ENCODE peak calls at places on chromosomes 12 and 14, in four cellular contexts. One of them, this sample, is unnamed.

GRCh38 chr12:34379142-34379541 is 356.8 kb downstream of the ALG10 start:
- DNase-seq in aorta: no peak
- DNase-seq in Panc1: no peak
- DNase-seq in stomach: no peak
- DNase-seq in this sample: no peak

GRCh38 chr14:37329189-37330001 is 131.7 kb downstream of the MIPOL1 start:
- DNase-seq in stomach: no peak
- DNase-seq in aorta: no peak
- DNase-seq in Panc1: no peak
- DNase-seq in this sample: peak; percentile 84

GRCh38 chr12:11695321-11695720 is 45.8 kb downstream of the ETV6 start:
- DNase-seq in stomach: no peak
- DNase-seq in aorta: no peak
- DNase-seq in Panc1: no peak
- DNase-seq in this sample: no peak

GRCh38 chr14:100664234-100664633 is 62.5 kb upstream of the DLK1 start:
- DNase-seq in aorta: no peak
- DNase-seq in Panc1: no peak
- DNase-seq in stomach: no peak
- DNase-seq in this sample: no peak

GRCh38 chr14:23327947-23328744 is 6.9 kb downstream of the PABPN1 start:
- DNase-seq in aorta: no peak
- DNase-seq in Panc1: peak; percentile 39
- DNase-seq in stomach: peak; percentile 79
- DNase-seq in this sample: peak; percentile 80

GRCh38 chr12:104282109-104282508 is 21.4 kb upstream of the EID3 start:
- DNase-seq in Panc1: no peak
- DNase-seq in stomach: no peak
- DNase-seq in aorta: no peak
- DNase-seq in this sample: no peak

GRCh38 chr14:60189923-60190840 is 25.0 kb upstream of the DHRS7 start:
- DNase-seq in stomach: no peak
- DNase-seq in aorta: no peak
- DNase-seq in Panc1: no peak
- DNase-seq in this sample: no peak

GRCh38 chr12:128994869-128995268 is 141.6 kb downstream of the GLT1D1 start:
- DNase-seq in stomach: no peak
- DNase-seq in Panc1: no peak
- DNase-seq in aorta: no peak
- DNase-seq in this sample: peak; percentile 58

GRCh38 chr12:104957388-104958008 is 592 bp downstream of the SLC41A2 start:
- DNase-seq in Panc1: no peak
- DNase-seq in aorta: no peak
- DNase-seq in stomach: peak; percentile 52
- DNase-seq in this sample: peak; percentile 45

GRCh38 chr12:121013715-121014114 is 2.6 kb downstream of the C12orf43 start:
- DNase-seq in Panc1: no peak
- DNase-seq in aorta: no peak
- DNase-seq in stomach: no peak
- DNase-seq in this sample: no peak

GRCh38 chr12:100842156-100842555 is 47.6 kb downstream of the ANO4 start:
- DNase-seq in aorta: no peak
- DNase-seq in stomach: no peak
- DNase-seq in Panc1: no peak
- DNase-seq in this sample: no peak

GRCh38 chr12:10617868-10618267 is 4.5 kb upstream of the MAGOHB start:
- DNase-seq in aorta: no peak
- DNase-seq in Panc1: no peak
- DNase-seq in stomach: no peak
- DNase-seq in this sample: no peak

GRCh38 chr14:77708749-77709148 is 846 bp downstream of the SLIRP start:
- DNase-seq in Panc1: no peak
- DNase-seq in stomach: no peak
- DNase-seq in aorta: no peak
- DNase-seq in this sample: peak; percentile 37

GRCh38 chr12:9344540-9344939 is 136.3 kb upstream of the PZP start:
- DNase-seq in stomach: no peak
- DNase-seq in Panc1: no peak
- DNase-seq in aorta: no peak
- DNase-seq in this sample: no peak

GRCh38 chr14:105900398-105901160 is 374.2 kb downstream of the TMEM121 start:
- DNase-seq in aorta: no peak
- DNase-seq in Panc1: no peak
- DNase-seq in stomach: no peak
- DNase-seq in this sample: no peak

GRCh38 chr12:19616781-19617180 is 177.5 kb downstream of the AEBP2 start:
- DNase-seq in aorta: no peak
- DNase-seq in Panc1: no peak
- DNase-seq in stomach: no peak
- DNase-seq in this sample: no peak

GRCh38 chr12:96427269-96427729 is 27.1 kb upstream of the CDK17 start:
- DNase-seq in stomach: peak; percentile 33
- DNase-seq in aorta: peak; percentile 85
- DNase-seq in Panc1: peak; percentile 93
- DNase-seq in this sample: no peak

GRCh38 chr14:71626281-71626835 is 305.9 kb upstream of the RGS6 start:
- DNase-seq in stomach: no peak
- DNase-seq in Panc1: no peak
- DNase-seq in aorta: no peak
- DNase-seq in this sample: no peak

GRCh38 chr14:39406560-39406959 is 25.7 kb downstream of the FBXO33 start:
- DNase-seq in stomach: no peak
- DNase-seq in aorta: no peak
- DNase-seq in Panc1: no peak
- DNase-seq in this sample: no peak

GRCh38 chr14:22448905-22449611 is 140.0 kb downstream of the DAD1 start:
- DNase-seq in stomach: no peak
- DNase-seq in Panc1: no peak
- DNase-seq in aorta: no peak
- DNase-seq in this sample: no peak

GRCh38 chr12:123105427-123105826 is 45.5 kb downstream of the PITPNM2 start:
- DNase-seq in stomach: no peak
- DNase-seq in aorta: no peak
- DNase-seq in Panc1: no peak
- DNase-seq in this sample: no peak

GRCh38 chr12:123106640-123107359 is 44.1 kb downstream of the PITPNM2 start:
- DNase-seq in stomach: no peak
- DNase-seq in aorta: no peak
- DNase-seq in Panc1: no peak
- DNase-seq in this sample: peak; percentile 38

GRCh38 chr12:123102381-123102780 is 48.5 kb downstream of the PITPNM2 start:
- DNase-seq in aorta: no peak
- DNase-seq in Panc1: no peak
- DNase-seq in stomach: no peak
- DNase-seq in this sample: no peak

GRCh38 chr12:123102781-123103503 is 47.9 kb downstream of the PITPNM2 start:
- DNase-seq in Panc1: no peak
- DNase-seq in stomach: no peak
- DNase-seq in aorta: no peak
- DNase-seq in this sample: no peak

GRCh38 chr12:123104809-123105208 is 46.1 kb downstream of the PITPNM2 start:
- DNase-seq in aorta: no peak
- DNase-seq in stomach: no peak
- DNase-seq in Panc1: no peak
- DNase-seq in this sample: no peak
- H3K36me3 ChIP-seq in aorta: no peaks in the 10 kb centered on the region
- H3K36me3 ChIP-seq in stomach: peaks cover 11% of the 10 kb centered on the region
- H3K36me3 ChIP-seq in Panc1: no peaks in the 10 kb centered on the region
- H3K36me3 ChIP-seq in this sample: no peaks in the 10 kb centered on the region

DNA sequence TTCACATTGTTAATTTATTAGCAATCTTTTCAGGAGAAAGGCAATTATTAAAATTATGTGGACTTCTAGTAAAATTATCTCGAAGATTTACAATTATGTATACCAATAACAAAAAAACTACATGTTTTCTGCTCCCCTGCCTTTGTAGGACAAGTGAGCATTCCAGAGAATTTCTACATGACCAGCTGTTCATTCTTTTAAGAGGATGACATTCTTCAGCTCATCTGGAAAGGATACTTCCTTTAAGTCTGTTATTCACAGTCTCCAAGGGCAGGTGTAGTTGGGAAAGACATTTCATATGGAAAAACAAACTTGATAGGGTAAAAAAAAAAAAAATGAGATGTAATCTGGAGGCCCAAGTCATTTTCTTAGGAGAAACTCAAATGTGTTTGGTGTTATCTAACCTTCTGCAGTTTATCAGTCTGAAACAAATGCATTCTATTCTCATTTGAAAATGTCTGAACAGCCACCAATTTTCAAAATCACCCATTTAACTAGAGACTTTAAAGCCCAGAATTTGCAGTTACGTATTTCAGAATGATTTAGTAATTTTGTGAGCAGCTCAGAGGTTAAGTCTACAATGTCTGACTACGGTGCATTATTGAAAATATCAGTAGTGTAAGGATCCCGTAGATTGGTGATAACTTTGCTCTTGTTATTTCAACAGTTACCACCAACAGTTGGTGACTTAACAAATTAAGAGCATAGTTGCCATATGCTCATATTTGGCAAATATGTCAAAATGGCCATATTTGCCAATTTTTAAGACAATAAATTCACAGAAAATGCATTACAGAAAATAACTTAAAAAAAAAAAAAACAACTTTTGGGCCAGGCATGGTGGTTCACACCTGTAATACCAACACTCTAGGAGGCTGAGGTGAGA is 1.8 kb upstream of the PHLDA1 start:
- DNase-seq in Panc1: no peak
- DNase-seq in stomach: no peak
- DNase-seq in aorta: no peak
- DNase-seq in this sample: no peak
- H3K27ac ChIP-seq in Panc1: peak overlapping the region; percentile 100
- H3K27ac ChIP-seq in stomach: peak overlapping the region; percentile 86
- H3K27ac ChIP-seq in aorta: peak overlapping the region; percentile 8
- H3K27ac ChIP-seq in this sample: no peak overlapping the region

GRCh38 chr14:69768873-69769272 is 1.9 kb downstream of the SRSF5 start:
- DNase-seq in aorta: no peak
- DNase-seq in stomach: no peak
- DNase-seq in Panc1: no peak
- DNase-seq in this sample: peak; percentile 43

GRCh38 chr14:69771136-69771535 is 4.2 kb downstream of the SRSF5 start:
- DNase-seq in Panc1: no peak
- DNase-seq in stomach: no peak
- DNase-seq in aorta: no peak
- DNase-seq in this sample: no peak

GRCh38 chr14:69767369-69767999 is 542 bp downstream of the SRSF5 start:
- DNase-seq in stomach: peak; percentile 91
- DNase-seq in aorta: peak; percentile 97
- DNase-seq in Panc1: peak; percentile 7
- DNase-seq in this sample: peak; percentile 90

GRCh38 chr14:69770559-69770958 is 3.6 kb downstream of the SRSF5 start:
- DNase-seq in Panc1: no peak
- DNase-seq in stomach: no peak
- DNase-seq in aorta: no peak
- DNase-seq in this sample: no peak

GRCh38 chr14:69769623-69770022 is 2.7 kb downstream of the SRSF5 start:
- DNase-seq in stomach: no peak
- DNase-seq in aorta: no peak
- DNase-seq in Panc1: no peak
- DNase-seq in this sample: no peak
- H3K36me3 ChIP-seq in stomach: peaks cover 66% of the 10 kb centered on the region
- H3K36me3 ChIP-seq in aorta: peaks cover 12% of the 10 kb centered on the region
- H3K36me3 ChIP-seq in Panc1: peaks cover 53% of the 10 kb centered on the region
- H3K36me3 ChIP-seq in this sample: peaks cover 21% of the 10 kb centered on the region

DNA sequence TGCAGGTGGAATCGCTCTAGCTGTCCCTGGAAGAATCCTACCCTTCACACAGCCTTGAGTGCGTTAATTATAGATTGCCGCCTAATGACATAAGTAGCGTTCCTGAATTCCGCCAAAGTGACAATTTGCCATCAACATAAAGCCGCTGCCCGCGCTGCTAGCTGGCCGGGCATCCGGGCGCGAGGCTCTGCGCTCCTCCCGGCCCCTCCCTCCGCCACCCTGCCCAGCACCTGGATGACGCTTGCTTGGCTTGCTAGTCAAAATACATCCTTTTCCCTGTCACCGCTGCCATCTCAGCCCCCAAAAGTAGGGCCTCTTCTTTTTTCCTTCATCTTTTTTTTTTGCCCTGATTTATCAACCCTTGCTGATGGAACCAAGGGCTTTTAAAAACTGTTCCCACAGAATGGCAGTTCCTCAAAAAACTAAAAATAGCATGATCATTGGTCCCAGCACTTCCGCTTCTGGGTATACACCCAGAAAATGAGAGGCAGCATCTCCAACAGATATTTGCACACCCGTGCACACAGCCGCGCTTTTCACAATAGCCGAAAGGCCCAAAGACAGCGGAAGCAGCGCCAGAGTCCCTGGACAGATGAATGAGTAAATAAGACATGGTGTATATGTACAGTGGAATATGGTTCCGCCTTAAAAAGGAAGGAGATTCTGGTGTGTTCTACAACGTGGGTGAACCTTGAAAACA is 235.3 kb downstream of the BCL11B start:
- DNase-seq in Panc1: no peak
- DNase-seq in stomach: peak; percentile 25
- DNase-seq in aorta: no peak
- DNase-seq in this sample: no peak
- H3K27ac ChIP-seq in Panc1: no peak overlapping the region
- H3K27ac ChIP-seq in stomach: no peak overlapping the region
- H3K27ac ChIP-seq in aorta: peak overlapping the region; percentile 85
- H3K27ac ChIP-seq in this sample: peak overlapping the region; percentile 59